ENCODE peak calls at places on chromosome 6, in seven cellular contexts. A, Y, F, E, V, J and I are unnamed samples.

GRCh38 chr6:92124126-92124525 is 1295.2 kb downstream of the EPHA7 start:
- DNase-seq in V (no peak), E (no peak), F (no peak), J (no peak), A (no peak), Y (no peak), I (no peak)

GRCh38 chr6:20655317-20655716 is 121.1 kb downstream of the CDKAL1 start:
- DNase-seq in E (no peak), F (no peak), A (no peak), J (no peak), V (no peak), Y (no peak), I (no peak)

GRCh38 chr6:14953806-14954205 is 292.1 kb upstream of the JARID2 start:
- DNase-seq in E (no peak), Y (no peak), F (no peak), V (no peak), J (no peak), A (no peak), I (no peak)

GRCh38 chr6:32819729-32820128 is 2.9 kb upstream of the HLA-DOB start:
- DNase-seq in Y (peak), E (no peak), V (peak), F (no peak), A (no peak), J (no peak), I (no peak)

GRCh38 chr6:167469655-167470054 is 144.8 kb downstream of the TTLL2 start:
- DNase-seq in A (no peak), V (no peak), Y (no peak), E (no peak), F (no peak), J (no peak), I (no peak)

GRCh38 chr6:79257381-79258205 is 23.1 kb upstream of the HMGN3 start:
- DNase-seq in A (no peak), E (no peak), J (no peak), F (no peak), Y (no peak), V (no peak), I (no peak)

GRCh38 chr6:158086054-158086705 is 81.9 kb downstream of the SERAC1 start:
- DNase-seq in E (no peak), Y (peak), J (no peak), A (no peak), F (peak), V (peak), I (no peak)

GRCh38 chr6:108623995-108624394 is 63.3 kb downstream of the FOXO3 start:
- DNase-seq in F (no peak), V (no peak), E (no peak), Y (no peak), J (no peak), A (no peak), I (no peak)

GRCh38 chr6:43823879-43824740 is 54.1 kb downstream of the VEGFA start:
- DNase-seq in E (no peak), J (no peak), A (no peak), F (no peak), Y (no peak), V (no peak), I (no peak)

GRCh38 chr6:107105511-107106116 is 9.7 kb downstream of the BEND3 start:
- DNase-seq in E (peak), Y (no peak), A (no peak), F (no peak), J (no peak), V (no peak), I (no peak)

GRCh38 chr6:73969982-73970960 is 274.3 kb downstream of the CD109 start:
- DNase-seq in E (no peak), V (peak), A (peak), F (peak), J (peak), Y (peak), I (peak)

GRCh38 chr6:42297661-42298060 is 80.0 kb upstream of the MRPS10 start:
- DNase-seq in A (no peak), J (no peak), V (no peak), F (no peak), Y (no peak), E (no peak), I (no peak)

GRCh38 chr6:79821859-79822258 is 125.5 kb downstream of the ELOVL4 start:
- DNase-seq in E (no peak), J (no peak), Y (no peak), F (no peak), A (no peak), V (no peak), I (no peak)

GRCh38 chr6:111417946-111418345 is 65.1 kb downstream of the REV3L start:
- DNase-seq in Y (no peak), A (no peak), J (no peak), V (no peak), E (no peak), F (no peak), I (no peak)

GRCh38 chr6:81826785-81827184 is 74.3 kb upstream of the TENT5A start:
- DNase-seq in J (no peak), Y (no peak), E (no peak), V (no peak), A (no peak), F (no peak), I (no peak)

GRCh38 chr6:11202513-11203305 is 29.8 kb downstream of the NEDD9 start:
- DNase-seq in A (no peak), E (peak), F (no peak), V (no peak), Y (no peak), J (no peak), I (no peak)

GRCh38 chr6:6820688-6821238 is 232.2 kb downstream of the LY86 start:
- DNase-seq in Y (no peak), A (peak), V (no peak), E (no peak), F (no peak), J (peak), I (no peak)

GRCh38 chr6:70725817-70726413 is 58.2 kb downstream of the SMAP1 start:
- DNase-seq in A (no peak), Y (peak), V (no peak), F (no peak), E (no peak), J (no peak), I (no peak)

GRCh38 chr6:14240411-14241166 is 123.0 kb downstream of the CD83 start:
- DNase-seq in A (no peak), V (no peak), Y (no peak), E (no peak), J (no peak), F (no peak), I (no peak)

GRCh38 chr6:145278163-145278807 is 457.0 kb downstream of the EPM2A start:
- DNase-seq in E (no peak), V (peak), J (no peak), F (no peak), A (no peak), Y (peak), I (no peak)

GRCh38 chr6:26430787-26431186 is 9.5 kb upstream of the BTN3A3 start:
- DNase-seq in E (no peak), Y (no peak), A (no peak), F (no peak), V (no peak), J (no peak), I (no peak)

GRCh38 chr6:7903673-7904072 is 6.9 kb downstream of the TXNDC5 start:
- DNase-seq in E (no peak), Y (no peak), A (no peak), V (no peak), F (no peak), J (no peak), I (no peak)

GRCh38 chr6:87881342-87881895 is 166.2 kb upstream of the SPACA1 start:
- DNase-seq in Y (no peak), J (no peak), E (no peak), F (no peak), V (no peak), A (no peak), I (no peak)

GRCh38 chr6:21037453-21037852 is 503.2 kb downstream of the CDKAL1 start:
- DNase-seq in A (no peak), J (no peak), F (no peak), V (no peak), Y (no peak), E (no peak), I (peak)

GRCh38 chr6:11315743-11316437 is 83.4 kb upstream of the NEDD9 start:
- DNase-seq in J (no peak), E (no peak), V (peak), Y (peak), F (no peak), A (no peak), I (no peak)

GRCh38 chr6:26268659-26269402 is 96.2 kb upstream of the BTN3A2 start:
- DNase-seq in A (no peak), J (no peak), V (peak), F (no peak), Y (no peak), E (no peak), I (no peak)

GRCh38 chr6:170011233-170012142 is 260.1 kb downstream of the ERMARD start:
- DNase-seq in V (no peak), Y (no peak), F (no peak), A (no peak), E (peak), J (no peak), I (no peak)

GRCh38 chr6:36914227-36914794 is 28.6 kb downstream of the C6orf89 start:
- DNase-seq in F (no peak), V (peak), Y (no peak), E (peak), J (no peak), A (no peak), I (no peak)

GRCh38 chr6:112037783-112038216 is 16.1 kb upstream of the CCN6 start:
- DNase-seq in J (no peak), Y (peak), A (no peak), F (no peak), V (peak), E (no peak), I (no peak)

GRCh38 chr6:3987072-3987471 is 91.9 kb downstream of the FAM217A start:
- DNase-seq in E (no peak), Y (no peak), F (no peak), V (no peak), J (no peak), A (no peak), I (no peak)

GRCh38 chr6:128358111-128358780 is 162.2 kb downstream of the PTPRK start:
- DNase-seq in J (no peak), F (no peak), E (no peak), A (no peak), V (peak), Y (peak), I (no peak)

GRCh38 chr6:17580518-17581048 is 19.5 kb upstream of the FAM8A1 start:
- DNase-seq in Y (peak), V (peak), J (no peak), E (peak), A (no peak), F (peak), I (no peak)

GRCh38 chr6:44237021-44237812 is 9.7 kb upstream of the HSP90AB1 start:
- DNase-seq in V (peak), J (peak), A (peak), F (peak), Y (peak), E (peak), I (no peak)

GRCh38 chr6:159692303-159693127 is 526 bp downstream of the SOD2 start:
- DNase-seq in Y (peak), V (peak), E (peak), A (no peak), J (peak), F (peak), I (no peak)

GRCh38 chr6:133551436-133551835 is 310.3 kb downstream of the EYA4 start:
- DNase-seq in J (no peak), E (no peak), F (no peak), A (no peak), Y (no peak), V (no peak), I (no peak)

GRCh38 chr6:105748737-105749161 is 337.4 kb upstream of the PRDM1 start:
- DNase-seq in J (no peak), V (peak), Y (no peak), A (no peak), F (no peak), E (no peak), I (no peak)

GRCh38 chr6:16704706-16705402 is 56.4 kb downstream of the ATXN1 start:
- DNase-seq in E (no peak), V (no peak), F (no peak), Y (peak), J (no peak), A (no peak), I (no peak)

GRCh38 chr6:92000112-92000511 is 1413.2 kb upstream of the MAP3K7 start:
- DNase-seq in E (no peak), V (no peak), J (no peak), Y (no peak), A (no peak), F (no peak), I (no peak)